ENCODE peak calls at places on chromosomes 1 and 21, in nine cellular contexts. F is colonic mucosa; O is breast epithelium; N is PC-3; D is CD8-positive, alpha-beta T cell; M is right atrium auricular region; J is SK-N-SH; K is retinal pigment epithelial cell; L is coronary artery. W is an unnamed sample.

GRCh38 chr1:9726406-9726805 is 74.9 kb downstream of the PIK3CD start:
- DNase-seq in O (no peak), F (no peak), K (no peak), J (no peak), L (no peak), M (no peak), D (no peak), N (no peak), W (no peak)

GRCh38 chr1:198499588-198499987 is 40.9 kb downstream of the ATP6V1G3 start:
- DNase-seq in K (no peak), L (no peak), F (no peak), N (no peak), J (no peak), O (no peak), D (no peak), M (no peak), W (no peak)

GRCh38 chr1:190738321-190738720 is 260.7 kb upstream of the BRINP3 start:
- DNase-seq in J (no peak), D (no peak), K (no peak), N (peak), F (no peak), M (no peak), O (no peak), L (no peak), W (no peak)

GRCh38 chr1:204025917-204026709 is 46.8 kb upstream of the SOX13 start:
- DNase-seq in L (no peak), D (no peak), O (no peak), M (no peak), N (no peak), F (no peak), K (no peak), J (no peak), W (no peak)

GRCh38 chr1:47324682-47325081 is 8.9 kb upstream of the CMPK1 start:
- DNase-seq in K (no peak), D (no peak), J (no peak), L (no peak), F (no peak), O (no peak), N (no peak), M (no peak), W (no peak)

GRCh38 chr1:16072616-16073484 is 601 bp downstream of the FAM131C start:
- DNase-seq in J (peak), M (no peak), F (no peak), O (no peak), N (no peak), L (no peak), K (no peak), D (no peak), W (no peak)

GRCh38 chr1:233368106-233368783 is 40.7 kb downstream of the MAP3K21 start:
- DNase-seq in N (peak), L (no peak), O (no peak), K (no peak), M (no peak), J (no peak), F (no peak), D (no peak), W (no peak)

GRCh38 chr1:114349891-114350605 is 161.0 kb downstream of the TRIM33 start:
- DNase-seq in F (no peak), L (no peak), N (no peak), K (no peak), M (no peak), O (no peak), D (no peak), J (no peak), W (no peak)

GRCh38 chr1:63112155-63112914 is 210.0 kb upstream of the FOXD3 start:
- DNase-seq in D (no peak), M (no peak), F (no peak), K (no peak), N (peak), O (no peak), J (no peak), L (no peak), W (no peak)

GRCh38 chr1:241532173-241532553 is at the start of gene KMO:
- DNase-seq in N (peak), D (no peak), K (no peak), L (no peak), M (no peak), J (no peak), O (no peak), F (no peak), W (no peak)

GRCh38 chr1:67683736-67684525 is 1.1 kb upstream of the GADD45A start:
- DNase-seq in L (no peak), F (no peak), K (no peak), O (no peak), N (peak), M (no peak), D (no peak), J (no peak), W (no peak)

GRCh38 chr1:170309389-170310013 is 163.7 kb downstream of the NTMT2 start:
- DNase-seq in O (no peak), K (peak), L (no peak), J (peak), D (no peak), N (peak), F (no peak), M (no peak), W (no peak)

GRCh38 chr1:85295006-85295431 is 18.6 kb upstream of the BCL10 start:
- DNase-seq in N (peak), O (no peak), J (no peak), K (no peak), F (no peak), D (no peak), L (no peak), M (no peak), W (no peak)

GRCh38 chr1:29236993-29237905 is 927 bp downstream of the PTPRU start:
- DNase-seq in K (no peak), N (peak), M (peak), O (peak), L (peak), J (peak), F (peak), D (no peak), W (no peak)

GRCh38 chr1:159849972-159850371 is 12.5 kb downstream of the VSIG8 start:
- DNase-seq in D (no peak), M (no peak), F (no peak), K (no peak), O (no peak), N (peak), J (no peak), L (no peak), W (no peak)

GRCh38 chr1:154190550-154190949 is 1.4 kb downstream of the TPM3 start:
- DNase-seq in L (no peak), K (no peak), N (peak), J (no peak), D (no peak), O (peak), F (no peak), M (no peak), W (no peak)

GRCh38 chr1:47707887-47708535 is 270.2 kb downstream of the FOXD2 start:
- DNase-seq in D (no peak), J (peak), K (no peak), O (no peak), L (no peak), N (no peak), M (no peak), F (peak), W (no peak)

GRCh38 chr21:16305686-16306085 is 575.9 kb downstream of the USP25 start:
- DNase-seq in M (no peak), F (no peak), J (no peak), D (no peak), L (no peak), O (no peak), N (no peak), K (no peak), W (no peak)

GRCh38 chr1:87872692-87873091 is 544.0 kb downstream of the LMO4 start:
- DNase-seq in O (no peak), J (no peak), D (no peak), M (no peak), F (no peak), K (no peak), N (no peak), L (no peak), W (no peak)

GRCh38 chr1:171191992-171192391 is 6.9 kb downstream of the FMO2 start:
- DNase-seq in K (no peak), N (no peak), M (no peak), F (no peak), L (no peak), O (no peak), D (no peak), J (no peak), W (no peak)

GRCh38 chr1:36570478-36571060 is 87.9 kb upstream of the CSF3R start:
- DNase-seq in L (no peak), N (no peak), K (no peak), D (no peak), M (no peak), F (no peak), O (no peak), J (no peak), W (no peak)

GRCh38 chr1:79551321-79551720 is 544.8 kb upstream of the ADGRL4 start:
- DNase-seq in L (no peak), J (no peak), N (no peak), O (no peak), M (no peak), F (no peak), D (no peak), K (no peak), W (no peak)
- H3K4me3 ChIP-seq in L (no peak), J (no peak), N (no peak), O (no peak), M (no peak), F (no peak), D (no peak), K (no peak), W (no peak)

GRCh38 chr1:6035719-6036118 is 10.0 kb upstream of the KCNAB2 start:
- DNase-seq in J (no peak), M (no peak), O (no peak), L (no peak), D (no peak), F (no peak), K (no peak), N (no peak), W (no peak)
- TF ChIP-seq CTCF in J (no peak), M (no peak), O (no peak), L (no peak), D (no peak), F (no peak), K (no peak), N (peak), W (peak)

DNA sequence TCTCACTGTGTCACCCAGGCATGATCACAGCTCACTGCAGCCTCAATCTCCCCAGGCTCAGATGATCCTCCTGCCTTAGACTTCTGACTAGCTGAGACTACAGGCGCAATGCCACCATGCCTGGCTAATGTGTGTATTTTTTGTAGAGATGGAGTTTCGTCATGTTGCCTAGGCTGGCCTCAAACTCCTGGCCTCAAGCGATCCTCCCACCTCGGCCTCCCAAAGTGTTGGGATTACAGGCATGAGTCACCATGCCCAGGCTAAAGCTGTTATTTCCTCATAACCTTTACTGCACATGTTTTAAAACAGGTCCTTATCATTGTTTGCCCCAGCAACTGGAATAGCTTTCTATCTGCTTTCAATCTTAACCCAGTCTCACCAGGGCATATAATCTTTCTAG is 2.9 kb downstream of the SARS1 start:
- DNase-seq in M (no peak), K (no peak), L (no peak), F (no peak), N (no peak), O (no peak), D (no peak), J (no peak), W (no peak)
- H3K4me3 ChIP-seq in M (no peak), K (no peak), L (peak), F (no peak), N (no peak), O (no peak), D (no peak), J (no peak), W (no peak)

GRCh38 chr1:235079443-235079967 is 49.1 kb downstream of the TOMM20 start:
- DNase-seq in N (peak), L (no peak), K (no peak), D (no peak), M (no peak), O (peak), J (no peak), F (peak), W (no peak)
- TF ChIP-seq CTCF in N (no peak), L (no peak), K (peak), D (no peak), M (no peak), O (peak), J (no peak), F (no peak), W (peak)

DNA sequence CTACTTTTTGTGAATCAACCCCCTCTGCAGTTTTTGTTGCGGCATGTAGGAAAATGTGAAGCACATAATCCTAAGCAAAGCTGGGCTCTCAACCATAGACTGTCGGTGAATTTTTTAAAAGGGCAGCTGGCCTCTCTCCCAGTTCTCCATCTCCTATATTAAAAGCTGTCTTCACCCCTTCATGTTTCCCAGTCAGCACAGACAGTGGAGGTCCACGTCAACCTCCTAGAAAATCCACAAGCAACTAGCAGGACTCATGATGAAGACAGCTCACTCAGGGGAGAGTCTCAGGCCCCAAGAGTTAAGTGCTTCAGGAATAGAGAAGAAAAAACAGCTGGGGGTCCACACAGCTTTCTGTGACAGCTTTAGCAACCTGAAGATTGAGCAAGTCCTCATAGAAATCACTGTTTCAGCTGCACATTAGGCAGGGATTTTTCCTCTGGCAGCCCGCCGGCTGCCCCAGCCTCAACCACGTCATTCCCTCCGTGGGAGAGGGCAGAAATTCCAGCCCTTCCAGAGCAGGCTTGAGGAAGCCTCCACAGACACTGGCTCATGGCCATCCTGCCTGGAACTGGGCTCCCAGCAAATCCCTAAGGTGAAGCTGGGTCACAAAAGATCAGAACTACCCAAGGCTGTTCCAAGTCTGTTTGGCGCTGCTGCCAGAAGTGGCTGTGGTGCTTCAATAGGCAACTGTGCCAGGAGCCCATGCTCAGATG is 15.3 kb downstream of the GPR161 start:
- DNase-seq in O (peak), K (no peak), J (no peak), L (peak), D (no peak), N (no peak), F (peak), M (peak), W (no peak)
- H3K4me3 ChIP-seq in O (no peak), K (no peak), J (no peak), L (peak), D (no peak), N (no peak), F (no peak), M (no peak), W (no peak)

DNA sequence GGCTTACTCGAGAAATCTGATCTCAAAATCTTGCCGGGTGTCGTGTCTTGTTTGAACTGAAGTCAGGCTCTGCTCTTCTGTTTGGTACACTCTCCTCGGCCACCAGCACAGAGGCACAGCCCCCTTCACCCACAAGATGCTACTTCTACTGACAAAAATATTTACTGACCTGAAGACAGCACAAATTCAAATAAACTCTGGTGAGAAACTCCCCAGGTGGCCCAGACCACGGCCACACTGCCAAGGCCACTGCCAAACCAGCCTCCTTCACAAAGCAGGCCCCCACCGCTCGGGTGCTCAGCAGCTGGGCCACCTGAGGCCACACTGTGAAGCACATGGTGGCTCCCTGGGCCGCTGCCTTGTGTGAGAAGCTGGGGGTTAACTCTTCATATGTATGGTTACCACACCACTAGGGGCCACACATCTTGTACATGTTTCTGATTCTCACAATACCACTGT is 80.6 kb downstream of the TGFBR3 start:
- DNase-seq in M (no peak), O (no peak), J (no peak), N (no peak), K (no peak), F (no peak), L (no peak), D (peak), W (no peak)
- TF ChIP-seq CTCF in M (no peak), O (no peak), J (no peak), N (no peak), K (no peak), F (no peak), L (no peak), D (no peak), W (no peak)

W was measured in epithelial cell of proximal tubule.